ENCODE peak calls at places on chromosomes 11 and 22, in four cellular contexts. P is transverse colon, B is SK-N-SH, C is K562. J is an unnamed sample.

GRCh38 chr22:21947040-21948014 is 5.3 kb downstream of the PPM1F start:
- DNase-seq in P (no peak), B (peak; percentile 57), C (peak; percentile 99), J (no peak)

GRCh38 chr11:394034-394857 is at the start of gene PKP3:
- DNase-seq in P (peak; percentile 93), B (no peak), C (peak; percentile 89), J (peak; percentile 91)

GRCh38 chr22:17587631-17588030 is 24.3 kb downstream of the SLC25A18 start:
- DNase-seq in P (no peak), B (no peak), C (no peak), J (no peak)

GRCh38 chr11:30100514-30100913 is 83.7 kb upstream of the KCNA4 start:
- DNase-seq in P (no peak), B (no peak), C (no peak), J (no peak)

GRCh38 chr22:48807155-48807554 is 1020.5 kb downstream of the BRD1 start:
- DNase-seq in P (no peak), B (no peak), C (no peak), J (no peak)

GRCh38 chr22:46672731-46673130 is 52.5 kb downstream of the GRAMD4 start:
- DNase-seq in P (peak; percentile 61), B (no peak), C (no peak), J (no peak)

GRCh38 chr11:102683277-102683676 is 22.3 kb downstream of the MMP27 start:
- DNase-seq in P (no peak), B (no peak), C (no peak), J (no peak)

GRCh38 chr11:131666617-131667016 is 296.2 kb downstream of the NTM start:
- DNase-seq in P (no peak), B (no peak), C (no peak), J (no peak)

GRCh38 chr11:110337570-110338193 is 41.3 kb upstream of the RDX start:
- DNase-seq in P (no peak), B (no peak), C (peak; percentile 56), J (no peak)

GRCh38 chr11:112277937-112278336 is 17.3 kb upstream of the PLET1 start:
- DNase-seq in P (no peak), B (no peak), C (no peak), J (no peak)

GRCh38 chr11:76702378-76703128 is 32.0 kb upstream of the LRRC32 start:
- DNase-seq in P (no peak), B (no peak), C (peak; percentile 94), J (no peak)

GRCh38 chr22:40593460-40594273 is 42.9 kb downstream of the MRTFA start:
- DNase-seq in P (no peak), B (peak; percentile 25), C (peak; percentile 27), J (no peak)

GRCh38 chr11:119374632-119375394 is 6.7 kb downstream of the USP2 start:
- DNase-seq in P (no peak), B (peak; percentile 90), C (peak; percentile 85), J (no peak)

GRCh38 chr11:77175869-77176539 is 48.0 kb downstream of the MYO7A start:
- DNase-seq in P (no peak), B (no peak), C (no peak), J (no peak)

GRCh38 chr11:36149538-36150242 is 139.5 kb downstream of the COMMD9 start:
- DNase-seq in P (peak; percentile 24), B (peak; percentile 61), C (peak; percentile 90), J (peak; percentile 33)
- TF ChIP-seq EP300 in P (no peak), B (peak; percentile 97), C (peak; percentile 93), J (no peak)

GRCh38 chr11:5288912-5289525 is 12.7 kb downstream of the OR51B4 start:
- DNase-seq in P (no peak), B (no peak), C (peak; percentile 66), J (no peak)

GRCh38 chr11:5293028-5293427 is 8.7 kb downstream of the OR51B4 start:
- DNase-seq in P (no peak), B (no peak), C (no peak), J (no peak)

GRCh38 chr11:5288108-5288911 is 13.4 kb downstream of the OR51B4 start:
- DNase-seq in P (no peak), B (no peak), C (peak; percentile 95), J (peak; percentile 37)

GRCh38 chr11:5289696-5290095 is 12.1 kb downstream of the OR51B4 start:
- DNase-seq in P (no peak), B (no peak), C (no peak), J (no peak)

GRCh38 chr11:5291207-5291838 is 10.4 kb downstream of the OR51B4 start:
- DNase-seq in P (no peak), B (peak; percentile 9), C (peak; percentile 88), J (no peak)
- TF ChIP-seq EP300 in P (no peak), B (no peak), C (peak; percentile 42), J (no peak)

DNA sequence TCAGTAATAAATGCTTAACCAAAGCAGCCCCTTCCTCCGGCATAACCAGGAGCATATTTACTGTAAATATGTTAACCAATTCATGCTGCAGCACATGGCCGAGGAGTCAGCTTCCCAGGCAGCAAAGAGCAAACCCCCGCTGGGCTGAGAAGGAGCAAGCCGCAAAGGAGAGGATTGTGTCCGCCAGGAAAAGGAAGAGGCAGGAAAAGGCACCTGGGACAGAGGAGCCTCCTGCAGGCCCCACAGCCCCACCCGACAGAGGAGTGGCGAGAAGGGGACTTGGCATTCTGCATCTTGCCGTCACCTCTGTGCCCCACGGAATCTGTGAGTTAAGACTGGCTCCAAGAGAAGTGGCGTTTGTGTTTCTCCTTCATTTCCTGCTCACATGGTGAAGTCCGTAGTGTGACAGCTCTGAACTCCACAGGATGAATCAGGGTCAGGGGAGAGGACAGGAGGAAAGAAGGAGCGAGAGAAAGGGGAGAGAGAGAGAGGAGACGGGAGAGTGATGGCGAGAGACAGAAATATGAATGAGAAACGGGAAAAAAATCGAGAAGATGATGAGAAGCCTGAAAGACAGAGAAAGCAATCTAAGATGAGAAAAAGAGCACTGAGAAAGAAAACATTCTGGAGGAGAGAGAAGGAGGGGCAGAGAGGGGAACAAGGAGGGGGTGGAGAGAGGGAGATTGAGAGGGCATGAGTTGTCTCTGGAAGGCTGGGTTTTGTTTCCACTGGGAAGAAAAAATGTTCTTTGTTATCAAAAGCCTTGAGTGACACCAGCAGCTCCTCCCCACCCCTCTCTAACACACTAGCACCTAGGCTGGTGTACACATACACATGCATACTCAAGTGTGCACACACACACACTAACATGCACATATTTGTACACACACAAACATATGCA is 489.6 kb downstream of the MN1 start:
- DNase-seq in P (peak; percentile 23), B (no peak), C (no peak), J (no peak)
- TF ChIP-seq EP300 in P (no peak), B (no peak), C (no peak), J (no peak)

GRCh38 chr11:27234043-27234668 is 128.9 kb downstream of the CCDC34 start:
- DNase-seq in P (peak; percentile 56), B (no peak), C (peak; percentile 33), J (no peak)
- TF ChIP-seq EP300 in P (no peak), B (peak; percentile 64), C (no peak), J (no peak)

DNA sequence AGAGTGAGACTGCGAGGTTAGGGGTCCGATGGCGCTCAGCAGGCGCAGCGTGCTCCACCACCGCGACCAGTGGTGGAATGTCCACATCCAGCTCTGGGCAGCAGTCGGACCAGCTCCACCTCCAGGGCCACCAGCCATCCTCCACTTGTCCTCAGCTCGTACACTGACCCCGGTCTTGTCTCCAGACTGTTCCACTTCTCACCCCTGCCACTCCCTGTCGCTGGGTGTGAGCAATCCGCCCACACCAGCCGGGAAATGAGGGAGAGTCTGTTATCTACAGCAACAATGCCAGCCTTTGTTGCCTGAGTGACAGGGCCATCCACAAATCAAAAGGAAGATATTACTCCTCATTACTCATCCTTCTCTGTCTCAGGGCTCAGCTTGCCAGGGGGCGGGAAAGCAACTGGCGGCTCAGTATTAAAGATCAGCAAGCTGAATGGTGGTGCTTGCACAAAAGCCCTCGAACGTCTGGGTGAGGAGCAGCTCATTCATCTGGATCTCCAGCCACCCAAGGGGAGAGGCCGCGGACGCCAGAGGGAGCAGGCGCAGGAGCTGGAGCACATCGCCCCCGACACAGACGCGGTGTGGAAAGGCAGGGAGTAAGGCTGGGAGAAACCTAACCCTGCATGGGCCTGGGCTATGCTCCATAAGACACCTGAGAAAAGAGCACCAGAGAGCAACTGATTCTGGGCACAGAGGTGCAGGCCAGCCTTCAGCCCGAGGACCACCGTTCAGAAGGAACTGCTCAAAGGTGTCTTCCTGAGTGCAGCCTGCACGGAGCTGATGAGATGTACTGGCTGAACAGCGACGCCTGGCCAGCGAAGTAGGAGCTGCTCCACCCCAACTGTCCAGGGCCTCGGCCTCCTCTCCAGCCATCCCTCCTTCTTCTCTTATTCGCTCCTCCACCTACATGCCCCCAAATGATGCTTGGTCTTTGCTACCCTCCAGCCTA is 21.9 kb downstream of the IGSF9B start:
- DNase-seq in P (peak; percentile 29), B (peak; percentile 87), C (peak; percentile 57), J (no peak)
- TF ChIP-seq EP300 in P (no peak), B (no peak), C (no peak), J (no peak)

DNA sequence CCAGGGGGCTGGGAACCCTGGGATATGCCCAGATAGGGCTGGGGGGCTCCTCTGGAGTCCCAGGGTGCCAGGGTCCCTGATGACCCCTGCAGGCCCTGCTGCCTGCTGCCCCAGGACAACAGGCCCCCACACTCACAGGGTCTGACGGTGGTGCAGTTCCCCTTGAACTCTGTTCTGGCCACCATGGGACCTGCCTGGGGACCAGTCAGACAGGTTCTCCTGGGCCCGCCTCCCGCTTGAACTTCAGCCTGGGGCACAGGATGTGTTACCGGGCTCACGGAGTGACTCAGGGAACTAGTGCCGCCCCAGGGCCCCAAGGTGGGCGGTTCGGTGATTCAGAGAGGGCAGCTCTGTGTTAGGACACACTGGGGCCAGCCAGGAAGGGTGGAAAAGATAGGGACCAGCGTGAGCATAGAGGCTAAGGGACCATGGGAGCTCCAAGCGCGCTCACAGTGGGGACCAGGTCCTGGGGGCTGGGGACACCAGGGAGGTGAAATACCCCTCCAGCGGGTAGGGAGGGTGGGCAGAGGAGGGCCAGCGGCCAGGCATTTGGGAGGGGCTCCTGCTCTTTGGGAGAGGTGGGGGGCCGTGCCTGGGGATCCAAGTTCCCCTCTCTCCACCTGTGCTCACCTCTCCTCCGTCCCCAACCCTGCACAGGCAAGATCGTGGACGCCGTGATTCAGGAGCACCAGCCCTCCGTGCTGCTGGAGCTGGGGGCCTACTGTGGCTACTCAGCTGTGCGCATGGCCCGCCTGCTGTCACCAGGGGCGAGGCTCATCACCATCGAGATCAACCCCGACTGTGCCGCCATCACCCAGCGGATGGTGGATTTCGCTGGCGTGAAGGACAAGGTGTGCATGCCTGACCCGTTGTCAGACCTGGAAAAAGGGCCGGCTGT is 21.5 kb upstream of the TXNRD2 start:
- DNase-seq in P (peak; percentile 93), B (no peak), C (no peak), J (peak; percentile 95)
- TF ChIP-seq EP300 in P (peak; percentile 36), B (no peak), C (no peak), J (no peak)